ENCODE peak calls at places on chromosomes 12 and 14, in six cellular contexts. H is PC-3, Y is mammary epithelial cell, S is neural progenitor cell, E is GM23248, M is mesendoderm. K is an unnamed sample.

GRCh38 chr12:25256005-25256404 is 5.3 kb upstream of the KRAS start:
- DNase-seq in S (no peak), M (no peak), H (no peak), E (no peak), Y (no peak), K (no peak)

GRCh38 chr12:5295151-5295550 is 136.8 kb upstream of the NTF3 start:
- DNase-seq in E (peak), S (no peak), H (no peak), M (no peak), Y (peak), K (no peak)

GRCh38 chr12:53596920-53597363 is 29.2 kb downstream of the ATF7 start:
- DNase-seq in M (peak), E (peak), H (no peak), S (peak), Y (no peak), K (peak)

GRCh38 chr14:86311151-86311550 is 781.2 kb downstream of the FLRT2 start:
- DNase-seq in S (no peak), H (no peak), E (no peak), M (no peak), Y (no peak), K (peak)

GRCh38 chr12:32671930-32672785 is 6.9 kb upstream of the DNM1L start:
- DNase-seq in H (peak), E (peak), M (peak), S (peak), Y (peak), K (peak)

GRCh38 chr12:91215940-91216454 is 33.4 kb upstream of the DCN start:
- DNase-seq in E (peak), Y (no peak), H (no peak), S (no peak), M (no peak), K (no peak)

GRCh38 chr12:104049278-104050257 is at the start of gene GLT8D2:
- DNase-seq in S (peak), Y (peak), H (peak), M (peak), E (peak), K (peak)

GRCh38 chr14:31326111-31326510 is 94.2 kb downstream of the HEATR5A start:
- DNase-seq in M (peak), E (peak), S (no peak), Y (peak), H (peak), K (no peak)

GRCh38 chr12:108326254-108326750 is 12.8 kb downstream of the CMKLR1 start:
- DNase-seq in H (no peak), Y (no peak), S (no peak), E (peak), M (no peak), K (no peak)

GRCh38 chr14:42090122-42090521 is 483.4 kb downstream of the LRFN5 start:
- DNase-seq in Y (no peak), E (no peak), H (peak), M (no peak), S (no peak), K (no peak)

GRCh38 chr12:132559652-132560420 is 50.5 kb downstream of the LRCOL1 start:
- DNase-seq in S (peak), H (peak), M (peak), E (peak), Y (peak), K (peak)

GRCh38 chr12:7557227-7557626 is 53.6 kb upstream of the CD163 start:
- DNase-seq in Y (no peak), E (no peak), M (no peak), H (no peak), S (no peak), K (no peak)

GRCh38 chr14:64089920-64090319 is 204.3 kb downstream of the ESR2 start:
- DNase-seq in M (peak), H (no peak), Y (no peak), E (no peak), S (peak), K (peak)

GRCh38 chr12:33546004-33546403 is 106.4 kb upstream of the SYT10 start:
- DNase-seq in E (no peak), H (no peak), S (no peak), M (no peak), Y (no peak), K (no peak)

GRCh38 chr12:90122716-90123115 is 414.1 kb upstream of the ATP2B1 start:
- DNase-seq in E (no peak), H (no peak), M (no peak), S (no peak), Y (no peak), K (no peak)

GRCh38 chr14:64950889-64951288 is 8.3 kb upstream of the GPX2 start:
- DNase-seq in H (no peak), E (no peak), Y (no peak), S (no peak), M (no peak), K (no peak)

GRCh38 chr14:29796853-29797252 is 130.8 kb downstream of the PRKD1 start:
- DNase-seq in E (no peak), H (no peak), S (no peak), Y (no peak), M (no peak), K (no peak)

GRCh38 chr12:14845350-14845750 is 2.0 kb upstream of the ART4 start:
- DNase-seq in E (peak), H (peak), Y (peak), S (peak), M (peak), K (no peak)

GRCh38 chr12:116599285-116600122 is 40.3 kb downstream of the MAP1LC3B2 start:
- DNase-seq in H (peak), M (peak), Y (peak), E (peak), S (peak), K (peak)
- H3K4me3 ChIP-seq in H (peak), M (no peak), Y (no peak), E (peak), S (peak), K (peak)

GRCh38 chr12:114562654-114563053 is 121.3 kb downstream of the TBX3 start:
- DNase-seq in Y (no peak), H (no peak), E (no peak), M (peak), S (no peak), K (no peak)
- H3K4me2 ChIP-seq in Y (no peak), H (no peak), E (no peak), M (no peak), S (no peak), K (no peak)

DNA sequence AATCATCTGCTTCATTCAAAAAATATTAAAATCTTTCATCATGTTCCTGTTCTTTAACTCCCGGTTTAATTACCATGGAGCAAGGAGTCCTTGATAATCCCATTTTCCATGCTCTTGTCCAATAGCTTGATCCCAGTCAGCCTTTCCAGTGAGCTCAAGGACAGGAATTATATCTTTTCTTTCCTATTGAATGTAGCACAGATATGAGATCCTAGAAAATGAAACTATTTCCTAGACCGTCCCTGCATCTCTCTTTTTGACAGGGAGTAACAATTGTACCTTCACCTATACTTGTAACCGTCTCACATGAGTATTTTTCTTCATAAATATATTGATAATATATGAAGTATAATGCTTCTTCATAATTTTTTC is 35.6 kb downstream of the PIK3C2G start:
- DNase-seq in S (no peak), E (no peak), H (no peak), M (no peak), Y (peak), K (no peak)
- H3K4me3 ChIP-seq in S (no peak), E (peak), H (peak), M (no peak), Y (peak), K (peak)

GRCh38 chr14:68376067-68376810 is 416.6 kb downstream of the ZFP36L1 start:
- DNase-seq in Y (peak), H (peak), M (no peak), S (no peak), E (no peak), K (no peak)
- H3K4me2 ChIP-seq in Y (no peak), H (no peak), M (no peak), S (no peak), E (no peak), K (no peak)

DNA sequence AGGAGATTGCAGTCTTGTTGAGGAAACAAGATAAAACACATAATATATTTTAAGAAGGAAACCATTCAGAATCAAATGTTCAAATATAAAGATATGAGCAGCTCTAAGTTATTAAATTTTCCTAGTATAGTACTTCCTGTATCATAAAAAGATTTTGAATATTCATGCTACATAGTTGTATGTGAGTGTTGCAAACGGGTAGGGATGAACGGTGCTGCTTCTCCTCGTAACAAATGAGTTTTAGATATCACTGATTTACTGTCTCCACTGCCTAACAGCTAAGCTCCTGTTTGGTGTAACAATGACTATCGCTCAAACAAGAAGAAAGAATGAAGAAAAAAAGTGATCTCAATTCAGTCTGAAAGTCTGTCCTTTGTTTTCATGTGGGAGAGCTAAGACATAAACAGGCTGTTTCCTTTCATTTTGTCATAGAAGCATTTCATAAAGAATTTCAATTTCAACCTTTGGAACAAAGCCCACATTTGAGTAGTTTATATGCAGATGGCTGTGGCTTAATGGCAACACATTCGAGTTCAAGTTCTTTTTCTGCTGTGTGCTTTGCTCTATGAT is 26.1 kb upstream of the RTRAF start:
- DNase-seq in M (no peak), H (no peak), S (no peak), E (no peak), Y (no peak), K (no peak)
- H3K4me3 ChIP-seq in M (no peak), H (no peak), S (no peak), E (no peak), Y (no peak), K (peak)

GRCh38 chr14:53968756-53969155 is 12.1 kb upstream of the BMP4 start:
- DNase-seq in H (no peak), Y (no peak), M (no peak), E (no peak), S (no peak), K (no peak)
- H3K4me2 ChIP-seq in H (no peak), Y (no peak), M (no peak), E (no peak), S (no peak), K (no peak)

DNA sequence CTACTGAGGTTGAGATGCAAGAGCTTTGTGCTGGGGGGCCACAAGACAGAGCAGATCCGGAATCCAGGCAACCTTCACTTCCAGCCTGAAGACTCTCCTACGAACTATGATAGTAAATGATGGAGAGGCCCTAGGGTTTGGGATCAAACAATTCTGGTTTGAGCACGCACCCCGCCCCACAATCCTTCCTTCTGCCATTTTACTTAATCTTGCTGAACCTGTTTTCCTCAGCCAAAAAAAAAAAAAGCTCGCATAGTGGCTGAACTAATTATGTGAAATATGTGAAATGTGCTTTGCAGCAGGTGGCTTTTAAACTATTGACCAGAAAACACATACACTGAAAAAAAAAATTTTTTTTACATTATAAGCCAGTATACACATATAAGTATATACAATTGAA is 677 bp upstream of the ITFG2 start:
- DNase-seq in E (no peak), S (no peak), Y (no peak), H (no peak), M (no peak), K (no peak)
- H3K4me3 ChIP-seq in E (peak), S (peak), Y (peak), H (peak), M (no peak), K (peak)

DNA sequence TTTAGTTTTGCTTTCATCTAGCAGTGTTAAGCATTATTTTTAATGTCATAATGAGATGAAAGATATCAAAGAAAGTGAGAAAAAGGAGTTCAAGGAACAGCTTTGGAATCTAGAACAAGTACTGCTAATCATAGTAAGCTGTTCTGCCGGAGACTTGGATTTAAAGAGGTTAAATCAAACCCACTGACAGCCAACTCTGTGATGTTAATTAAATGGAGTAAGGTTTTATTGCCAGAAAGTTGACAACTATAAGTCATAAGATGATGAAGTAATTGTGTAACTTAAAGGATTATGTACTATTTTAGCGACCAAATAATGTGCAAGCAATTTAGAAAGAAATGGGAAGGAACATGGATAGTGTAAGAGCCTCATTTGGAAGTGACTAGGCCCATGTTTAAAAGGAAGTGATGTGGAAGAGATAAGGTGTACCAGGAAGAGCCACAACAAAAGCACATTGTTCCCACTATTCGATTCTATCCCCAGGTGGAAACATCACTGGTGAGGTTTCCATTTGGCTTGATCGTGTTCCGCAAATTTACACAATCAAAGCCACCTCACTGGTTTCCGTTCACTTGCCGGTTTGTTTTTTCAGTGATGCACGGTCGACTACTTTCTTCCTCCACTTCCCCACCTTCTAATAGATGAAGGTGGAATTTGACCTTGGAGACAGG is 388.5 kb downstream of the PAWR start:
- DNase-seq in S (no peak), Y (no peak), E (no peak), H (no peak), M (no peak), K (no peak)
- H3K4me2 ChIP-seq in S (no peak), Y (no peak), E (no peak), H (no peak), M (no peak), K (no peak)

GRCh38 chr12:120292411-120292660 is 633 bp upstream of the RNU4-2 start:
- DNase-seq in E (no peak), M (no peak), S (no peak), H (no peak), Y (no peak), K (no peak)
- H3K4me3 ChIP-seq in E (peak), M (no peak), S (peak), H (peak), Y (peak), K (peak)